ENCODE peak calls at places on chromosomes 5 and 9, in five cellular contexts. J, S, N, Q and F are unnamed samples.

GRCh38 chr5:175385691-175386360 is 58.2 kb downstream of the DRD1 start:
- DNase-seq in J (peak; percentile 80), N (no peak), Q (no peak), S (no peak), F (no peak)

GRCh38 chr9:134648701-134649525 is 7.3 kb downstream of the COL5A1 start:
- DNase-seq in N (no peak), J (no peak), S (no peak), Q (no peak), F (no peak)

GRCh38 chr5:10866913-10867312 is 105.9 kb upstream of the DAP start:
- DNase-seq in S (no peak), J (no peak), N (peak; percentile 23), Q (no peak), F (no peak)

GRCh38 chr9:12708562-12709298 is 15.5 kb downstream of the TYRP1 start:
- DNase-seq in N (no peak), S (peak; percentile 1), J (peak; percentile 33), Q (no peak), F (no peak)

GRCh38 chr9:7780261-7780988 is 19.2 kb downstream of the DMAC1 start:
- DNase-seq in S (no peak), N (no peak), Q (no peak), J (no peak), F (no peak)

GRCh38 chr5:169099801-169100734 is 200.9 kb downstream of the SLIT3 start:
- DNase-seq in J (peak; percentile 16), Q (no peak), N (no peak), S (no peak), F (no peak)

GRCh38 chr5:103894882-103895281 is 332.3 kb upstream of the NUDT12 start:
- DNase-seq in S (no peak), Q (no peak), J (no peak), N (no peak), F (peak; percentile 26)

GRCh38 chr5:129664336-129664937 is 83.5 kb upstream of the MINAR2 start:
- DNase-seq in Q (no peak), J (peak; percentile 48), N (peak; percentile 27), S (peak; percentile 17), F (peak; percentile 51)

GRCh38 chr5:135874461-135874860 is 21.2 kb downstream of the IL9 start:
- DNase-seq in S (no peak), N (no peak), Q (no peak), J (no peak), F (no peak)

GRCh38 chr5:1107167-1108007 is 4.5 kb downstream of the SLC12A7 start:
- DNase-seq in S (peak; percentile 73), J (no peak), N (no peak), Q (no peak), F (no peak)

GRCh38 chr5:171820561-171820960 is 34.9 kb downstream of the SMIM23 start:
- DNase-seq in Q (no peak), N (no peak), S (no peak), J (no peak), F (no peak)

GRCh38 chr5:113022661-113023060 is 46.1 kb downstream of the DCP2 start:
- DNase-seq in J (no peak), N (no peak), S (no peak), Q (peak; percentile 11), F (no peak)

GRCh38 chr5:32903613-32904012 is 192.5 kb downstream of the NPR3 start:
- DNase-seq in J (no peak), N (no peak), Q (no peak), S (no peak), F (no peak)

GRCh38 chr5:139847790-139848507 is 52.3 kb downstream of the PSD2 start:
- DNase-seq in J (peak; percentile 35), Q (no peak), S (no peak), N (peak; percentile 30), F (peak; percentile 64)

GRCh38 chr9:69149321-69149807 is 24.7 kb upstream of the TJP2 start:
- DNase-seq in Q (no peak), J (no peak), N (no peak), S (no peak), F (no peak)

DNA sequence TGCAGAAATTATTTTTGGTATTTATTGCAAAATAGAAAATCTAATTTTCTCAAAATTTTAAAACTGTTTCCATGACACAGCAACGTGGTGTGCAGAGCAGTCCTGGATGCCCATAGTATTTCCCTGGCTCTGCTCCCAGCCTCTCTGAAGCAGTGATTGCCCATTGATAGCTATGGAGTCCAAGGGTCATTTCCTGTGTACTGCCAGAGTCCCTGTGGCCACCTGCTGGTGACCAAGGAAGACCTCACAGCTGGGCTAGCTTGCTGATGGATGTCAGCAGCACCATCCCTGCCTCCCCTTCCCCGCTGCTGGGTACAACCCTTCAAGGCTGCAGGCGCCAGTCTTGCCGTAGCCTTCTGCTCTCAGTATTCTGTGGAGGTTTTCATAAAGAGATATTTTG is 184.1 kb downstream of the DIRAS2 start:
- DNase-seq in J (peak; percentile 60), S (peak; percentile 78), N (peak; percentile 4), Q (no peak), F (peak; percentile 24)
- TF ChIP-seq ESRRA in J (no peak), S (no peak), N (no peak), Q (no peak), F (no peak)

DNA sequence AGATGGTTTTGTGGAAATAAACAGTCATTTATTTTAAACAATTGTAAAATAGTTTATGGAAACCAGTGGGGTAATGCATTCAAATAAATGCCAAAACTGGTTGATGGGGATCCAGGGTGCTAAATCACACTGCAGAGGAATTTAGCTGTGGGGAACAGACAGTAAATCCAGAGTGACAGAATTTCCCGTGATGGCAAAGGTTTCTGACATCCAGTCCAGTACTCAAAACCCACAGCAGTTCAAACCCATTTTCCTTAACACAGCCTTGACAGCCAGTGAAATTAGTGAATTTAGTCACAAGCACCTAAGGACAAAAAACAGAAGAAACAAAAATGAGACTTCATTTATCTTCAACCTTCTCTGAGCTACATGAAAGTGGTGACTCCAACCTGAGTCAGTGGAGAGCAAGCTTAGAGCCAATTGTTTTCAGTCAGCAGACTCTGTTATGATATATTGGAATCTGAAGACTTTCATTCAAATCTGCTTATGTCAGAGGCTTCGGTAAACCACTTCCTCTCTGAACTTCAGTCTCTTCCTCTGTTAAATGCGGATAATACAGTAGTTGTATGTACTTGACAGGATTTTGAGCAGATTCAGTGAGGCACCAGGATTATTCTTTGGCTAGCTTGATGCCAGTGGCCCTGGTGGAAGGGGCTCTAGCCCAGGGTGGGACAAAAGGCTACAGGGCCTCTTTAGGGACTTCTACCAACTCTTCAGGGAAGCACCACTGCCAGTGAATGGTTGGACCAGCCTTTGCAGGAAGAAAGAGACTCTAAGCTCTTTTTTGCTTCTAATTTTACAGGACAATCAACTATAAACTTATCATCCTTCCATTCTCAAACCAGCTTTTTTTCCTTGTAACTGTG is 185.3 kb downstream of the MAPKAP1 start:
- DNase-seq in S (peak; percentile 35), N (no peak), J (peak; percentile 34), Q (no peak), F (no peak)
- TF ChIP-seq ESRRA in S (no peak), N (no peak), J (no peak), Q (no peak), F (no peak)

GRCh38 chr5:154038241-154038603 is 488 bp downstream of the FAM114A2 start:
- DNase-seq in N (peak; percentile 67), J (no peak), Q (no peak), S (peak; percentile 43), F (no peak)
- TF ChIP-seq ESRRA in N (no peak), J (no peak), Q (no peak), S (no peak), F (no peak)

GRCh38 chr5:40385544-40385943 is 294.2 kb upstream of the PTGER4 start:
- DNase-seq in J (peak; percentile 24), Q (no peak), S (no peak), N (no peak), F (no peak)
- TF ChIP-seq ESRRA in J (no peak), Q (no peak), S (no peak), N (no peak), F (no peak)

DNA sequence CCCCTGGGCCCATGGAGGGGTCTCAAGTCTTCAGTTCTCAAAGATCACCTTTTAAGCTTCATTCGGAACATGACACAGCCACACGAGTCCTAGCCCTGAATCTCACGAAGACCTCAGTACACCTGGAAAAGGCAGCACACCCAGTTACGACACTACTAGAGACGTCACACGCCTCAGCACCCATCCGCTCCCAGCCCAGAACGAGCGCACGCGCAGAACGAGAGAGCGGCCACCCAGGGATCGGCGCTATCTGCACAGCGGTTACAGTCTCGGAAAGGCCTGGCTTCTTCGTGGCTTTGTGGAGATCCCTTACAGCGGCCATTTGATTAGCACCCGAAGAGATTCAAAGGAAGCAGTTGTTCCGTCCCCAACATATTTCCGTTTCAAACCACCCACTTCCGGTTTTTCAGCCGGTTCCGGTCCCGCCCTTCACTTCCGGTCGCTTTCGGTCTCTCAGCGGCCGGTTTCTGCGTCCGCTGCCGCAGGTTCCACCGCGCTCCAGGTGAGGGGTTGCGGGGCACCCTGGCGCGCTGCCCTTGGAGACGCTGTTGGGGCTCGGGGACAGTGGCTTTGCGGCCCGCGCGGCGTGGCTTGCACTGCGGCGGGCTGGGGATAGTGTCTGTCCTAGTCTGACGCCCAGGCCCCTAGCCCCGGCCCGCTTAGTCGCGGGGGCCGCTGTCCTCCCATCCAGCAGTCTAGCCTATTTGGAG is at the start of gene UBLCP1:
- DNase-seq in Q (peak; percentile 60), N (peak; percentile 90), S (peak; percentile 76), J (peak; percentile 87), F (peak; percentile 66)
- TF ChIP-seq ESRRA in Q (no peak), N (peak; percentile 54), S (peak; percentile 46), J (no peak), F (peak; percentile 74)

GRCh38 chr5:132012385-132013005 is 1.0 kb upstream of the ACSL6 start:
- DNase-seq in Q (no peak), J (no peak), N (peak; percentile 63), S (peak; percentile 51), F (peak; percentile 84)
- TF ChIP-seq ESRRA in Q (no peak), J (no peak), N (no peak), S (no peak), F (no peak)